ENCODE peak calls at places on chromosomes 2 and 18, in seven cellular contexts. G, Y, S, Q, V, H and X are unnamed samples.

GRCh38 chr18:32271649-32272324 is 81.9 kb downstream of the MEP1B start:
- DNase-seq in Q (peak; percentile 19), V (no peak), S (no peak), Y (peak; percentile 12), H (peak; percentile 55), G (peak; percentile 81), X (peak; percentile 41)

GRCh38 chr18:54700580-54700979 is 109.5 kb downstream of the DYNAP start:
- DNase-seq in Y (no peak), H (no peak), V (no peak), Q (no peak), S (no peak), G (no peak), X (no peak)

GRCh38 chr2:171723724-171724683 is 36.7 kb downstream of the DYNC1I2 start:
- DNase-seq in Q (peak; percentile 100), G (peak; percentile 16), Y (no peak), H (peak; percentile 5), S (no peak), V (no peak), X (peak; percentile 62)

GRCh38 chr18:50629148-50629631 is 69.3 kb downstream of the MAPK4 start:
- DNase-seq in Q (peak; percentile 71), G (peak; percentile 37), V (no peak), H (no peak), S (no peak), Y (no peak), X (no peak)

GRCh38 chr2:186572705-186573104 is 17.2 kb upstream of the ITGAV start:
- DNase-seq in V (no peak), G (no peak), H (no peak), Q (no peak), S (no peak), Y (no peak), X (peak; percentile 29)

GRCh38 chr2:102686479-102687439 is 67.4 kb downstream of the SLC9A2 start:
- DNase-seq in Q (no peak), Y (no peak), H (no peak), G (no peak), S (peak; percentile 30), V (no peak), X (no peak)

GRCh38 chr2:232592687-232593407 is 40.6 kb upstream of the EFHD1 start:
- DNase-seq in G (no peak), V (no peak), Y (peak; percentile 48), S (no peak), H (peak; percentile 83), Q (no peak), X (peak; percentile 78)

GRCh38 chr2:205273148-205273547 is 409.2 kb upstream of the NRP2 start:
- DNase-seq in V (no peak), Y (no peak), S (no peak), Q (no peak), G (no peak), H (peak; percentile 63), X (no peak)

GRCh38 chr2:202488671-202489070 is 112.5 kb downstream of the BMPR2 start:
- DNase-seq in H (no peak), V (no peak), G (no peak), Q (no peak), Y (no peak), S (no peak), X (no peak)

GRCh38 chr2:23912054-23912453 is 14.9 kb downstream of the ATAD2B start:
- DNase-seq in Q (no peak), V (no peak), S (no peak), G (no peak), Y (no peak), H (peak; percentile 24), X (no peak)

GRCh38 chr18:51342815-51343214 is 145.3 kb upstream of the MEX3C start:
- DNase-seq in G (no peak), H (no peak), V (no peak), Y (no peak), Q (no peak), S (no peak), X (no peak)

GRCh38 chr2:235654115-235654514 is 160.3 kb downstream of the AGAP1 start:
- DNase-seq in Q (no peak), S (no peak), V (no peak), Y (no peak), H (peak; percentile 76), G (no peak), X (peak; percentile 47)

GRCh38 chr18:56541790-56542189 is 96.6 kb downstream of the TXNL1 start:
- DNase-seq in Y (no peak), G (no peak), H (no peak), Q (no peak), S (no peak), V (no peak), X (no peak)

GRCh38 chr2:177272765-177273164 is 8.2 kb upstream of the NFE2L2 start:
- DNase-seq in V (no peak), Y (no peak), S (no peak), Q (no peak), G (no peak), H (no peak), X (no peak)

GRCh38 chr2:133171396-133172004 is 396.8 kb downstream of the NCKAP5 start:
- DNase-seq in S (peak; percentile 7), Q (peak; percentile 60), H (peak; percentile 55), G (peak; percentile 27), Y (peak; percentile 62), V (no peak), X (peak; percentile 69)

GRCh38 chr2:64634338-64635267 is 19.1 kb downstream of the SERTAD2 start:
- DNase-seq in V (no peak), Y (no peak), Q (no peak), S (no peak), H (no peak), G (no peak), X (no peak)

GRCh38 chr2:8544168-8544785 is 137.6 kb upstream of the ID2 start:
- DNase-seq in Y (no peak), V (no peak), G (no peak), S (no peak), Q (no peak), H (no peak), X (no peak)

GRCh38 chr2:119015849-119016248 is 73.9 kb downstream of the MARCO start:
- DNase-seq in Y (no peak), S (no peak), H (no peak), G (peak; percentile 17), V (no peak), Q (peak; percentile 29), X (no peak)